ENCODE peak calls at places on chromosomes 11 and 22, in five cellular contexts. P is stimulated activated naive CD4-positive, alpha-beta T cell; S is sciatic nerve; G is bronchial epithelial cell; D is fibroblast of lung. T is an unnamed sample.

GRCh38 chr22:36381513-36382079 is 6.2 kb downstream of the MYH9 start:
- DNase-seq in P (no peak), S (no peak), G (no peak), D (no peak), T (no peak)

GRCh38 chr11:108947654-108948570 is 283.0 kb downstream of the DDX10 start:
- DNase-seq in P (no peak), S (no peak), G (peak), D (peak), T (peak)

GRCh38 chr11:22510010-22510409 is 115.6 kb downstream of the FANCF start:
- DNase-seq in P (no peak), S (no peak), G (peak), D (no peak), T (no peak)

GRCh38 chr11:86574493-86575207 is 97.8 kb downstream of the ME3 start:
- DNase-seq in P (no peak), S (no peak), G (no peak), D (peak), T (no peak)

GRCh38 chr22:32396746-32397145 is 15.3 kb downstream of the RTCB start:
- DNase-seq in P (no peak), S (no peak), G (peak), D (peak), T (no peak)

GRCh38 chr11:115924744-115925567 is 420.7 kb upstream of the CADM1 start:
- DNase-seq in P (no peak), S (no peak), G (peak), D (peak), T (no peak)

GRCh38 chr11:65430406-65431217 is 8.0 kb downstream of the NEAT1 start:
- DNase-seq in P (no peak), S (no peak), G (peak), D (peak), T (no peak)

GRCh38 chr11:125431009-125431408 is 65.1 kb downstream of the FEZ1 start:
- DNase-seq in P (no peak), S (no peak), G (no peak), D (no peak), T (no peak)

GRCh38 chr11:499201-500076 is 7.6 kb downstream of the RNH1 start:
- DNase-seq in P (no peak), S (no peak), G (no peak), D (no peak), T (no peak)

GRCh38 chr22:33529424-33530113 is 390.7 kb downstream of the LARGE1 start:
- DNase-seq in P (no peak), S (no peak), G (no peak), D (peak), T (no peak)

GRCh38 chr22:21593406-21594232 is 26.1 kb downstream of the UBE2L3 start:
- DNase-seq in P (no peak), S (no peak), G (no peak), D (no peak), T (no peak)

GRCh38 chr22:19893363-19893762 is 38.7 kb upstream of the GNB1L start:
- DNase-seq in P (no peak), S (no peak), G (no peak), D (no peak), T (no peak)

T was measured in RWPE1.